ENCODE peak calls at places on chromosomes 6 and 20, in ten cellular contexts. One of them, this sample, is unnamed.

GRCh38 chr6:33904050-33904827 is 100.4 kb upstream of the MLN start:
- DNase-seq in body of pancreas: no peak
- DNase-seq in left ventricle myocardium inferior: no peak
- DNase-seq in stomach: no peak
- DNase-seq in HL-60: no peak
- DNase-seq in psoas muscle: no peak
- DNase-seq in CD8-positive, alpha-beta memory T cell: peak
- DNase-seq in neuronal stem cell: no peak
- DNase-seq in upper lobe of left lung: no peak
- DNase-seq in coronary artery: no peak
- DNase-seq in this sample: peak

GRCh38 chr20:37543828-37544227 is 16.2 kb upstream of the BLCAP start:
- DNase-seq in stomach: no peak
- DNase-seq in CD8-positive, alpha-beta memory T cell: no peak
- DNase-seq in coronary artery: no peak
- DNase-seq in psoas muscle: no peak
- DNase-seq in HL-60: no peak
- DNase-seq in neuronal stem cell: no peak
- DNase-seq in upper lobe of left lung: no peak
- DNase-seq in left ventricle myocardium inferior: no peak
- DNase-seq in body of pancreas: no peak
- DNase-seq in this sample: peak

GRCh38 chr6:3618300-3619041 is 133.0 kb downstream of the PXDC1 start:
- DNase-seq in coronary artery: peak
- DNase-seq in body of pancreas: no peak
- DNase-seq in psoas muscle: no peak
- DNase-seq in upper lobe of left lung: no peak
- DNase-seq in left ventricle myocardium inferior: no peak
- DNase-seq in CD8-positive, alpha-beta memory T cell: no peak
- DNase-seq in neuronal stem cell: no peak
- DNase-seq in HL-60: no peak
- DNase-seq in stomach: no peak
- DNase-seq in this sample: no peak

GRCh38 chr20:23753589-23753988 is 2.9 kb upstream of the CST1 start:
- DNase-seq in CD8-positive, alpha-beta memory T cell: no peak
- DNase-seq in psoas muscle: no peak
- DNase-seq in upper lobe of left lung: no peak
- DNase-seq in coronary artery: no peak
- DNase-seq in stomach: no peak
- DNase-seq in HL-60: no peak
- DNase-seq in neuronal stem cell: no peak
- DNase-seq in body of pancreas: no peak
- DNase-seq in left ventricle myocardium inferior: no peak
- DNase-seq in this sample: no peak

GRCh38 chr6:33123732-33124524 is 48.1 kb downstream of the HLA-DPB1 start:
- DNase-seq in coronary artery: no peak
- DNase-seq in CD8-positive, alpha-beta memory T cell: no peak
- DNase-seq in stomach: no peak
- DNase-seq in body of pancreas: no peak
- DNase-seq in left ventricle myocardium inferior: no peak
- DNase-seq in upper lobe of left lung: no peak
- DNase-seq in psoas muscle: no peak
- DNase-seq in neuronal stem cell: no peak
- DNase-seq in HL-60: peak
- DNase-seq in this sample: no peak

GRCh38 chr20:59783020-59784010 is 150.1 kb downstream of the SYCP2 start:
- DNase-seq in stomach: peak
- DNase-seq in coronary artery: peak
- DNase-seq in neuronal stem cell: peak
- DNase-seq in psoas muscle: peak
- DNase-seq in body of pancreas: peak
- DNase-seq in upper lobe of left lung: peak
- DNase-seq in HL-60: peak
- DNase-seq in CD8-positive, alpha-beta memory T cell: no peak
- DNase-seq in left ventricle myocardium inferior: peak
- DNase-seq in this sample: no peak

GRCh38 chr20:45097485-45098095 is 3.3 kb downstream of the KCNS1 start:
- DNase-seq in left ventricle myocardium inferior: no peak
- DNase-seq in psoas muscle: no peak
- DNase-seq in CD8-positive, alpha-beta memory T cell: no peak
- DNase-seq in coronary artery: no peak
- DNase-seq in stomach: no peak
- DNase-seq in upper lobe of left lung: peak
- DNase-seq in HL-60: peak
- DNase-seq in body of pancreas: peak
- DNase-seq in neuronal stem cell: no peak
- DNase-seq in this sample: no peak

GRCh38 chr20:11520596-11520995 is 397.1 kb upstream of the BTBD3 start:
- DNase-seq in body of pancreas: no peak
- DNase-seq in stomach: no peak
- DNase-seq in HL-60: no peak
- DNase-seq in neuronal stem cell: no peak
- DNase-seq in psoas muscle: no peak
- DNase-seq in upper lobe of left lung: no peak
- DNase-seq in left ventricle myocardium inferior: no peak
- DNase-seq in CD8-positive, alpha-beta memory T cell: no peak
- DNase-seq in coronary artery: no peak
- DNase-seq in this sample: no peak

GRCh38 chr6:156859686-156860085 is 82.5 kb downstream of the ARID1B start:
- DNase-seq in psoas muscle: no peak
- DNase-seq in body of pancreas: no peak
- DNase-seq in neuronal stem cell: no peak
- DNase-seq in left ventricle myocardium inferior: no peak
- DNase-seq in upper lobe of left lung: no peak
- DNase-seq in HL-60: no peak
- DNase-seq in stomach: no peak
- DNase-seq in coronary artery: no peak
- DNase-seq in CD8-positive, alpha-beta memory T cell: no peak
- DNase-seq in this sample: no peak

GRCh38 chr6:156864557-156864956 is 87.4 kb downstream of the ARID1B start:
- DNase-seq in body of pancreas: no peak
- DNase-seq in coronary artery: no peak
- DNase-seq in CD8-positive, alpha-beta memory T cell: no peak
- DNase-seq in left ventricle myocardium inferior: no peak
- DNase-seq in psoas muscle: no peak
- DNase-seq in HL-60: no peak
- DNase-seq in neuronal stem cell: no peak
- DNase-seq in upper lobe of left lung: no peak
- DNase-seq in stomach: no peak
- DNase-seq in this sample: no peak

GRCh38 chr6:156863504-156863903 is 86.3 kb downstream of the ARID1B start:
- DNase-seq in left ventricle myocardium inferior: no peak
- DNase-seq in body of pancreas: no peak
- DNase-seq in upper lobe of left lung: no peak
- DNase-seq in HL-60: no peak
- DNase-seq in CD8-positive, alpha-beta memory T cell: no peak
- DNase-seq in stomach: no peak
- DNase-seq in coronary artery: no peak
- DNase-seq in psoas muscle: no peak
- DNase-seq in neuronal stem cell: no peak
- DNase-seq in this sample: no peak

GRCh38 chr6:156865019-156865629 is 87.9 kb downstream of the ARID1B start:
- DNase-seq in psoas muscle: no peak
- DNase-seq in body of pancreas: no peak
- DNase-seq in CD8-positive, alpha-beta memory T cell: no peak
- DNase-seq in neuronal stem cell: no peak
- DNase-seq in upper lobe of left lung: no peak
- DNase-seq in stomach: no peak
- DNase-seq in coronary artery: no peak
- DNase-seq in HL-60: peak
- DNase-seq in left ventricle myocardium inferior: no peak
- DNase-seq in this sample: no peak

DNA sequence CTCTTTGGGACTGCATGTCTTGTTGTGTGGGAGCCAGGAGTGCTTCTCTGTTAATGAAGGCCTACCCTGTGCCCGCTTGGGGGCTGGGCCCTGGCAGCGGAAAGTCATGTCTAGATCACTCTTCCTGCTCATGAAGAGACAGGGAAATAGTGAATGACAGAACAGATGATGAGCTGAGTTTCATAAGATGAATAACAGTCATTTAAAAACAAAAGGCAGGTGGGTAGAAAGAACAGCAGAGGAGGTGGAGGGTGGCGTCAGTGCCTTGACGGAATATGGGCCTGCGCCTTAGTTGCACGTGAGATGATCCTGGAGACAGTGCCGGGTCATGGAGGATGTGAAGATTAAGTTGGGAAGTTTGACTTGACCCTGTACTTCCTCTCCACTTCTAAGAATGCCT is 85.5 kb downstream of the ARID1B start:
- DNase-seq in left ventricle myocardium inferior: no peak
- DNase-seq in upper lobe of left lung: peak
- DNase-seq in stomach: no peak
- DNase-seq in body of pancreas: no peak
- DNase-seq in neuronal stem cell: no peak
- DNase-seq in HL-60: no peak
- DNase-seq in coronary artery: no peak
- DNase-seq in CD8-positive, alpha-beta memory T cell: no peak
- DNase-seq in psoas muscle: no peak
- DNase-seq in this sample: no peak
- H3K27ac ChIP-seq in left ventricle myocardium inferior: no peak
- H3K27ac ChIP-seq in upper lobe of left lung: no peak
- H3K27ac ChIP-seq in stomach: no peak
- H3K27ac ChIP-seq in body of pancreas: no peak
- H3K27ac ChIP-seq in neuronal stem cell: no peak
- H3K27ac ChIP-seq in HL-60: no peak
- H3K27ac ChIP-seq in coronary artery: no peak
- H3K27ac ChIP-seq in CD8-positive, alpha-beta memory T cell: no peak
- H3K27ac ChIP-seq in psoas muscle: no peak
- H3K27ac ChIP-seq in this sample: no peak

DNA sequence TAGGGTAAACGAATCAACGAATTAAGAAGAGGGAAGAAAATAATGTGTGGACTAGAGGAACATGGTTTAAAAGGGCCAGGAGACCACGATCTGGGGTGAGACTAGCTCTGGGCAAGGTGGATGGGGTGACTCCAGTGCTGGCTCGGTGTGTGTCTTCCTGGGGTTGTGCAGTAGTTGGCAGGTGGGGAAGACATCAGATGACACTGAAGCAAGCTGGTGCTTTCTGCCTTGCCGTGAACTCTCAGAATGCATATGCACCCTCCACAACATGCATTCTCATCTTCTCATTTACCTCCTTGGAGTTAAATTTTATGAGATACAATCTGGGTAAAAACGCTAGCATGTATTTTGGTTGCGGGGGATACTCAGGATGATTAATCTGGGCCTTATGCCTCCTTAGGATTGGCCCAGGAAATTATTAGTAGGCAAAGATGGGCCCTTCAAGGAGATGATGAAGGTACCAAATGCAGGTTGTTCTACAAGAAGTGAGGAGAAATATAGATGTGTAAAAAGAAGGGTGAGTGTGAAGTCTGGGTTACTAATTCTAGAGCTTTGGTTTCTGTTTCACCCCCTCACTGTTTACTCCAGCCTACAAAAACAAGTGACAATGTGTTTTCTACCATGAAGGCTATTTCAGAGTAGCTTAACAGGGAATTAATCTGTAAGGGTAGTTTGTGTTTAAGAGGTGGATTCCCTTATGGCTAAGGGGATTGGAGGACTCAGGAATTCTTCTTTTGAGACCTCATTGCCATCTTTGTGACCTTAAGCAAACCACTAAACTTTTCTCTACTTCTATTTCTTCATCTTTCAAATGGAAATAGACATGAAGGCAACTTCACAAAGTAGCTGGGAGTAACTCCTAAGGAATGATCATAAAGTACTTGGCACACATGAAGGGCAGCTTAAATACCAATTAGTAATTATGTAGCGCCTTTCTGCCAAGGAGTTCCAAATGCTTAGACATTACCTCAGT is 71.0 kb upstream of the SUPT3H start:
- DNase-seq in coronary artery: no peak
- DNase-seq in CD8-positive, alpha-beta memory T cell: no peak
- DNase-seq in stomach: no peak
- DNase-seq in left ventricle myocardium inferior: no peak
- DNase-seq in HL-60: no peak
- DNase-seq in body of pancreas: no peak
- DNase-seq in psoas muscle: no peak
- DNase-seq in upper lobe of left lung: no peak
- DNase-seq in neuronal stem cell: no peak
- DNase-seq in this sample: no peak
- H3K27ac ChIP-seq in coronary artery: no peak
- H3K27ac ChIP-seq in CD8-positive, alpha-beta memory T cell: no peak
- H3K27ac ChIP-seq in stomach: no peak
- H3K27ac ChIP-seq in left ventricle myocardium inferior: no peak
- H3K27ac ChIP-seq in HL-60: no peak
- H3K27ac ChIP-seq in body of pancreas: no peak
- H3K27ac ChIP-seq in psoas muscle: no peak
- H3K27ac ChIP-seq in upper lobe of left lung: no peak
- H3K27ac ChIP-seq in neuronal stem cell: no peak
- H3K27ac ChIP-seq in this sample: no peak

GRCh38 chr6:159833556-159833955 is 33.5 kb downstream of the PNLDC1 start:
- DNase-seq in stomach: no peak
- DNase-seq in HL-60: no peak
- DNase-seq in left ventricle myocardium inferior: no peak
- DNase-seq in neuronal stem cell: no peak
- DNase-seq in psoas muscle: no peak
- DNase-seq in body of pancreas: no peak
- DNase-seq in CD8-positive, alpha-beta memory T cell: no peak
- DNase-seq in upper lobe of left lung: no peak
- DNase-seq in coronary artery: no peak
- DNase-seq in this sample: no peak
- H3K27ac ChIP-seq in stomach: no peak
- H3K27ac ChIP-seq in HL-60: no peak
- H3K27ac ChIP-seq in left ventricle myocardium inferior: peak
- H3K27ac ChIP-seq in neuronal stem cell: no peak
- H3K27ac ChIP-seq in psoas muscle: no peak
- H3K27ac ChIP-seq in body of pancreas: no peak
- H3K27ac ChIP-seq in CD8-positive, alpha-beta memory T cell: no peak
- H3K27ac ChIP-seq in upper lobe of left lung: no peak
- H3K27ac ChIP-seq in coronary artery: no peak
- H3K27ac ChIP-seq in this sample: no peak

GRCh38 chr6:53673138-53673801 is 7.7 kb upstream of the KLHL31 start:
- DNase-seq in neuronal stem cell: no peak
- DNase-seq in body of pancreas: no peak
- DNase-seq in upper lobe of left lung: no peak
- DNase-seq in HL-60: no peak
- DNase-seq in psoas muscle: no peak
- DNase-seq in coronary artery: no peak
- DNase-seq in stomach: no peak
- DNase-seq in CD8-positive, alpha-beta memory T cell: no peak
- DNase-seq in left ventricle myocardium inferior: no peak
- DNase-seq in this sample: peak

GRCh38 chr6:53672232-53672631 is 6.7 kb upstream of the KLHL31 start:
- DNase-seq in stomach: no peak
- DNase-seq in body of pancreas: no peak
- DNase-seq in HL-60: no peak
- DNase-seq in coronary artery: no peak
- DNase-seq in left ventricle myocardium inferior: no peak
- DNase-seq in neuronal stem cell: no peak
- DNase-seq in CD8-positive, alpha-beta memory T cell: no peak
- DNase-seq in upper lobe of left lung: no peak
- DNase-seq in psoas muscle: no peak
- DNase-seq in this sample: no peak

GRCh38 chr6:53666271-53666626 is 693 bp upstream of the KLHL31 start:
- DNase-seq in upper lobe of left lung: no peak
- DNase-seq in psoas muscle: no peak
- DNase-seq in body of pancreas: no peak
- DNase-seq in coronary artery: no peak
- DNase-seq in neuronal stem cell: no peak
- DNase-seq in left ventricle myocardium inferior: no peak
- DNase-seq in HL-60: no peak
- DNase-seq in CD8-positive, alpha-beta memory T cell: no peak
- DNase-seq in stomach: no peak
- DNase-seq in this sample: no peak

GRCh38 chr6:53671111-53671510 is 5.6 kb upstream of the KLHL31 start:
- DNase-seq in CD8-positive, alpha-beta memory T cell: no peak
- DNase-seq in body of pancreas: no peak
- DNase-seq in neuronal stem cell: no peak
- DNase-seq in stomach: no peak
- DNase-seq in coronary artery: no peak
- DNase-seq in upper lobe of left lung: no peak
- DNase-seq in left ventricle myocardium inferior: no peak
- DNase-seq in HL-60: no peak
- DNase-seq in psoas muscle: no peak
- DNase-seq in this sample: no peak

GRCh38 chr6:53669592-53669991 is 4.0 kb upstream of the KLHL31 start:
- DNase-seq in upper lobe of left lung: no peak
- DNase-seq in stomach: no peak
- DNase-seq in body of pancreas: no peak
- DNase-seq in coronary artery: no peak
- DNase-seq in CD8-positive, alpha-beta memory T cell: no peak
- DNase-seq in HL-60: no peak
- DNase-seq in left ventricle myocardium inferior: no peak
- DNase-seq in psoas muscle: no peak
- DNase-seq in neuronal stem cell: no peak
- DNase-seq in this sample: no peak
- H3K27ac ChIP-seq in upper lobe of left lung: no peak
- H3K27ac ChIP-seq in stomach: no peak
- H3K27ac ChIP-seq in body of pancreas: no peak
- H3K27ac ChIP-seq in coronary artery: no peak
- H3K27ac ChIP-seq in CD8-positive, alpha-beta memory T cell: no peak
- H3K27ac ChIP-seq in HL-60: no peak
- H3K27ac ChIP-seq in left ventricle myocardium inferior: no peak
- H3K27ac ChIP-seq in psoas muscle: no peak
- H3K27ac ChIP-seq in neuronal stem cell: no peak
- H3K27ac ChIP-seq in this sample: no peak

This sample was measured in adrenal gland.